ENCODE peak calls at places on chromosomes 3 and 15, in ten cellular contexts. E is naive B cell, J is ascending aorta, T is NCI-H1105, L is MCF 10A, A is neural progenitor cell, Y is pancreas, X is AG20443, S is cardiac fibroblast, N is heart left ventricle. V is an unnamed sample.

GRCh38 chr3:128782282-128783146 is 56.5 kb downstream of the RAB7A start:
- DNase-seq in Y (no peak), N (no peak), J (no peak), E (no peak), X (no peak), L (no peak), A (no peak), T (no peak), S (no peak), V (no peak)

GRCh38 chr3:40939113-40940070 is 259.9 kb upstream of the CTNNB1 start:
- DNase-seq in J (no peak), N (no peak), S (peak; percentile 30), Y (peak; percentile 50), X (no peak), L (peak; percentile 22), E (no peak), T (no peak), A (no peak), V (no peak)

GRCh38 chr3:112334709-112335108 is 1.8 kb downstream of the CD200 start:
- DNase-seq in N (no peak), S (no peak), J (no peak), L (no peak), X (no peak), A (no peak), E (no peak), Y (no peak), T (no peak), V (no peak)

GRCh38 chr3:160473978-160474377 is 24.4 kb upstream of the TRIM59 start:
- DNase-seq in E (no peak), S (peak; percentile 95), X (peak; percentile 82), J (no peak), N (no peak), T (no peak), A (no peak), L (peak; percentile 72), Y (no peak), V (no peak)

GRCh38 chr15:58748040-58748786 is 1.3 kb downstream of the ADAM10 start:
- DNase-seq in X (no peak), Y (no peak), N (no peak), L (no peak), E (peak; percentile 43), T (no peak), S (no peak), J (no peak), A (no peak), V (peak; percentile 33)

GRCh38 chr15:77009646-77010311 is 14.9 kb downstream of the PSTPIP1 start:
- DNase-seq in A (no peak), J (no peak), Y (no peak), E (no peak), X (peak; percentile 83), N (peak; percentile 15), S (peak; percentile 22), T (no peak), L (no peak), V (no peak)

GRCh38 chr3:127206154-127206553 is 13.2 kb downstream of the PRR23E start:
- DNase-seq in A (no peak), J (no peak), T (no peak), N (no peak), E (no peak), S (no peak), L (no peak), Y (no peak), X (peak; percentile 3), V (no peak)

GRCh38 chr15:74062671-74063070 is 19.7 kb downstream of the GOLGA6A start:
- DNase-seq in T (no peak), S (no peak), E (no peak), Y (no peak), A (no peak), N (no peak), J (no peak), X (no peak), L (no peak), V (no peak)

GRCh38 chr3:107236661-107237375 is 140.4 kb upstream of the CCDC54 start:
- DNase-seq in J (no peak), X (no peak), S (peak; percentile 52), N (no peak), A (no peak), E (no peak), L (peak; percentile 76), Y (no peak), T (no peak), V (no peak)

GRCh38 chr3:11379238-11379823 is 107.1 kb downstream of the ATG7 start:
- DNase-seq in Y (no peak), E (peak; percentile 24), X (peak; percentile 49), L (peak; percentile 59), N (no peak), T (no peak), A (peak; percentile 47), J (no peak), S (peak; percentile 81), V (no peak)

GRCh38 chr3:58575986-58576652 is 1.1 kb downstream of the FAM107A start:
- DNase-seq in S (no peak), L (no peak), N (no peak), X (no peak), Y (no peak), A (no peak), T (no peak), E (no peak), J (no peak), V (no peak)

V was measured in activated gamma-delta T cell treated with Interleukin-2 at 50 U/mL for 16 hours.